ENCODE peak calls at places on chromosome 20, in seven cellular contexts. Q, O, A, V, X, J and H are unnamed samples.

GRCh38 chr20:21184810-21185209 is 58.9 kb downstream of the KIZ start:
- DNase-seq in V (no peak), O (peak), Q (no peak), X (no peak), A (no peak), J (peak), H (no peak)

GRCh38 chr20:32285621-32286334 is 8.3 kb downstream of the KIF3B start:
- DNase-seq in O (peak), A (peak), V (no peak), Q (no peak), X (peak), J (peak), H (no peak)

GRCh38 chr20:9166153-9166780 is 97.4 kb downstream of the PLCB4 start:
- DNase-seq in V (no peak), A (no peak), Q (no peak), J (no peak), X (no peak), O (no peak), H (no peak)

GRCh38 chr20:32655903-32656500 is 17.7 kb downstream of the C20orf203 start:
- DNase-seq in A (no peak), X (no peak), Q (no peak), O (no peak), V (no peak), J (no peak), H (no peak)

GRCh38 chr20:43243672-43244269 is 54.1 kb upstream of the PTPRT start:
- DNase-seq in J (peak), A (no peak), O (no peak), Q (peak), X (no peak), V (no peak), H (no peak)

GRCh38 chr20:58647162-58647813 is 3.8 kb upstream of the STX16 start:
- DNase-seq in A (no peak), V (no peak), X (no peak), J (peak), O (no peak), Q (no peak), H (no peak)

GRCh38 chr20:41347523-41348429 is 7.2 kb downstream of the LPIN3 start:
- DNase-seq in Q (peak), X (no peak), V (no peak), O (no peak), A (no peak), J (no peak), H (no peak)

GRCh38 chr20:45445805-45446562 is 23.6 kb upstream of the WFDC2 start:
- DNase-seq in O (no peak), X (no peak), J (peak), A (peak), V (peak), Q (no peak), H (no peak)

GRCh38 chr20:791056-791455 is 22.8 kb upstream of the SLC52A3 start:
- DNase-seq in J (no peak), V (no peak), O (no peak), Q (no peak), X (no peak), A (no peak), H (no peak)

GRCh38 chr20:37398750-37399621 is 53.0 kb downstream of the SRC start:
- DNase-seq in V (no peak), O (no peak), A (no peak), J (no peak), Q (no peak), X (no peak), H (no peak)

GRCh38 chr20:31632503-31633338 is 5.0 kb upstream of the COX4I2 start:
- DNase-seq in X (no peak), A (no peak), V (no peak), O (no peak), J (no peak), Q (no peak), H (no peak)

GRCh38 chr20:58086763-58087566 is 141.5 kb downstream of the ANKRD60 start:
- DNase-seq in O (peak), J (peak), X (no peak), Q (no peak), A (peak), V (peak), H (peak)

DNA sequence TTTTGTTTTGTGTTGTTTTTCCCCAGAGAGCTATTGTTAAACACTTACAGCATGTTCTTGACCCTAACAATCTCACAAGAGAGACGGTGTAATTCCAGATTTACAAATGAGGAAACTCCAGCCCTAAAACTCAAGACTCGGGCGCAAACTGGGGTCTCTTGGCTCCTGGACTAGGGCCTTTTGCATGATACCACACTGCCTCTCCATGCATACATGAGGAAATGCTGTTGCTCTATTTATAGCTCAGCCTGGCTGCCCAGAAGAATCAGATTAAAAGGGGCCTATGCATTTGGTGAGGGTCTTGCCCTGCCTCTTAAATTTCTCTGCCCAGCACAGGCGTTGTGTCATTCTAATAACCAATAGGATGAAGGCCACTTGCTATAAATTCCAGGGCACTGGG is 30.5 kb upstream of the SNRPB2 start:
- DNase-seq in A (no peak), X (no peak), J (peak), V (no peak), O (no peak), Q (no peak), H (no peak)
- TF ChIP-seq CTCF in A (no peak), X (no peak), J (no peak), V (no peak), O (no peak), Q (no peak), H (no peak)

DNA sequence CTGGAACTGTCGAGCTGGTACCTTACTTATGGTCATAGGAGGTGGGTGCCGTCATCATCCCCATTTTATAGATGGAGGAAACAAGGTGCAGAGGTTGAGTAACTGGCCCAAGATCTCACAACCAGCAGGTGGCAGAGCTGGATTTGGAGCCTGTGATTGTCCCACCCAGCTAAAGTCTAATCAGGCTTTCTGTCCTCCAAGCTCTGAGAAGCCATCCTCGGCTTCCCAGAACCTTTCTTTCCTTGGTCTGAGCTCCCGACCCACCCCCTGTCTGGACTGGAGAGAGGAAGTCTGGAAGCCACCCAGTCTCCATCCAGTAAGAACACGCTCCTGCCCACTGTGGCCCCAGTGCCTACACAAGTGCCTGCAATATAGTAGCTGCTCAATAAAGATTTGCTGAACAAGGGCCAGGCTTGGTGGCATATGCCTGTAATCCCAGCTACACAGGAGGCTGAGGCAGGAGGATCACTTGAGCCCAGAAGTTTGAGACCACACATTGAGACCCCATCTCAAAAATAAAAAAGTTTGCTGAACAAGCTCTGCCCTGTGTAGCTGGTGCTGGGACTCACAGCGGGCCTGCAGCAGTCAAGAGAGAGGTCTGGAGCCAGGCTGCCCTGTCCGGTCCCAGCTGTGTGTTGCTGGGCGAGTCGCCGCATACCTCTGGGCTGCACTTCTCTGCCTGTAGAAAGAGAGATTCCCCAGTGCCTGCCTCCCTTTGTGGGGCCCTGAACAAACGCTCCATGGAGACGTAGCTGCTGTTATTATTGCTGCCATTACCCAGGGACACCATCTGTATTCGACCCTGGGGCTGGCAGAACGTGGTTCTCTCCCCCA is 32.5 kb upstream of the DLGAP4 start:
- DNase-seq in A (peak), Q (no peak), X (no peak), O (peak), J (peak), V (no peak), H (no peak)
- TF ChIP-seq CTCF in A (peak), Q (no peak), X (peak), O (peak), J (peak), V (no peak), H (peak)

DNA sequence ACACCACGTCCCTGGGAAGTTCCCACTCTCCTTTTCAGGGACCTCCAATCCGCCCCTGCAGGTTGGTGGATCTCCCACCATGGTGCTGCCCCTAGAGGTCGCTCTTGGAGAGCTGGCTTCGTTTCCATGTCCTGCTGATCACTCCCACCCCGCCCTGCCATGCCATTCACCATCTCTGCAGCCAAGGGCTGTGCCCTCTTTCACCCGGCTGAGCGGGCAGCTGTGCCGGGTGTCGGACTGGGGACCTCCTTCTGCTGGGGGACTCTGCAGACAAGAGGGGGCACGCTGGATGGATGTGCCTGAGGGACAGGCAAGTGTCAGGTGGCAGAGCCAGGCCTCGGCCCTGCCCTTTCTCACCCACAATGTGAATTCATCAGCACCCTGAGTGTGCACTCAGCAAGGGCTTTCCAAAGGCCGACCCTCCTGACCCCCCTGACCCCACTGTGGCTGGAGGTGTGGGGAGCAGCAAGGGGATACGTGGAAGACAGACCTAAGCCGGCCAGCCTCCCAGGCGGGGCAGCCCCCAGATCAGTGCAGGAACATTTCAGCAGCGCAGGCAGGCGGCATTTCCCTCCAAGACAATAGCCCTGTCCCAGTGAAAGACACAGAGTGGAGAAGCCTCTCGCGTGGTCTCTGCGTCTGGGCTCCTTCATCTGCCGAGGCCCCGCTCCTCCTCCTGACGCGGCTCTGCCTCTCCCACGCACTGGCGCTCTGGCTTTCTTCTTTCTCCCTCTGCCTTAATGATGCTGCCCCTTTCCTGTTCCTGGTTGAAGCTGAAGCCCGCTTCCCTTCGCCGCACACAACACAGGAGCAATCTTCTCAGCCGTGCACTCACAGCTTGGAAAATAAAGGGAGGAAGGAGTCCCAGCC is 347.2 kb downstream of the CDH4 start:
- DNase-seq in A (no peak), V (peak), O (peak), J (peak), Q (peak), X (no peak), H (no peak)
- TF ChIP-seq CTCF in A (no peak), V (peak), O (no peak), J (peak), Q (no peak), X (no peak), H (no peak)

GRCh38 chr20:48406462-48407235 is 421.1 kb downstream of the PREX1 start:
- DNase-seq in Q (no peak), V (no peak), A (no peak), J (peak), X (peak), O (no peak), H (no peak)

GRCh38 chr20:48405909-48406308 is 421.9 kb downstream of the PREX1 start:
- DNase-seq in J (no peak), Q (no peak), O (no peak), V (peak), A (no peak), X (no peak), H (no peak)

GRCh38 chr20:48403362-48403761 is 424.4 kb downstream of the PREX1 start:
- DNase-seq in X (no peak), O (no peak), V (no peak), A (no peak), Q (no peak), J (no peak), H (no peak)

GRCh38 chr20:48407710-48408109 is 420.1 kb downstream of the PREX1 start:
- DNase-seq in J (no peak), X (no peak), A (no peak), O (no peak), Q (no peak), V (no peak), H (no peak)

DNA sequence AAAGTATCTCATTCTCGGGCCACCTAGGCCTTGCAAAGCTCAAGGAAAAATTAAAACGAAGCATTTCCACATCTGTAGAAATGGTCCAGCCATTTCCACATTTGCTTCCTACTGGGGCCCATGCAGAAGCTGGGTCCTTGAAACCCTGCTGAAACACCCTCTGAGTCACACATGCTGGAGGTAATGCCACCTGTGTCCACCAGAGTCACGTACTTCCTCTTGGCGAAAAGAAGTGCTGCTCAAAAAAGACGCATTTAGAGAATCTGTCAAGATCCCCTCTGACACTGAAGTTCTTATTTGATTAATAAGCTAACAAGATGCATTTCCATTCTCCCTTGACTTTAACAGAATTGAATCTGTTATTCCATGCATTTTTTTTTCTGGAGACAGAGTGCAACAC is 423.2 kb downstream of the PREX1 start:
- DNase-seq in A (peak), X (no peak), V (no peak), J (peak), O (no peak), Q (no peak), H (no peak)
- TF ChIP-seq CTCF in A (no peak), X (no peak), V (peak), J (no peak), O (no peak), Q (no peak), H (no peak)

GRCh38 chr20:50415031-50415515 is 95.1 kb upstream of the PTPN1 start:
- DNase-seq in J (no peak), X (no peak), Q (no peak), V (no peak), A (no peak), O (no peak), H (no peak)
- TF ChIP-seq CTCF in J (no peak), X (no peak), Q (no peak), V (no peak), A (no peak), O (no peak), H (no peak)

DNA sequence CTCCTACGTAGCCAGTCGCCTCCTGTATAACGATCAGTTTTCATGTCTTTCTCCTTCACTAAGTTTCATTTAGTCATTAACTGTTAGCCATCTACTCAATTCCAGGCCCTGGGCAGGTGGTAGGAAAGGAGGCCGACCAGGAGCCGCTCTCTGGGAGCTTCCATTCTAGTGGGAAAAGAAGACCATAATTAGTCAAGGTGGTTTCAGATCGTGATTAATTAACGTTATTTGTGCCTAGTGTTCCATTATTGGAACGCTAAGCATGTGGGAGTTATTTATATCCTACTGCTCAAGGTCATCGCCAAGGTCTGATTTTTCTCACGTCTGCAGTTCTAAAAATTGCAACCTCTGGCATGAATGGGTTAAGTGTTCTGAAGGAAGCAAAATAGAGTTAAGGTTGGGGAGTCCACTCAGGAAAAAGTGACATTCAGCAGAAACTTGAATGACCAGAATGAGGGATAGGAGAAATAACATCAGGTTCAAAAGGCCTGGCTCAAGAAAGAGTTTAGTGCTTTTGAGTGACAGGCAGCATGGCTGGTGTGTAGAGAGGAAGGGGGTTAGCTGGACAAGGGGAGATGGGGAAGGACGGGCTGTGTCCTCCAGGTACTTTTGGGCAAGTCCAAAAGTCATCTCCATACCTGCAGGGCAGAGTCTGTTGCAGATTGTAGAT is 812 bp downstream of the SLC9A8 start:
- DNase-seq in J (peak), O (no peak), X (no peak), V (no peak), Q (no peak), A (no peak), H (no peak)
- TF ChIP-seq CTCF in J (no peak), O (no peak), X (no peak), V (no peak), Q (no peak), A (no peak), H (no peak)

GRCh38 chr20:3172933-3173581 is at the start of gene LZTS3:
- DNase-seq in V (peak), Q (peak), X (no peak), J (peak), O (peak), A (peak), H (peak)

GRCh38 chr20:3175270-3175669 is 1.9 kb upstream of the LZTS3 start:
- DNase-seq in V (no peak), A (no peak), Q (no peak), J (no peak), O (no peak), X (no peak), H (no peak)

GRCh38 chr20:3174442-3175263 is 1.3 kb upstream of the LZTS3 start:
- DNase-seq in J (peak), O (peak), X (no peak), A (no peak), V (no peak), Q (no peak), H (peak)

GRCh38 chr20:3172126-3172932 is 1.0 kb downstream of the LZTS3 start:
- DNase-seq in Q (no peak), V (no peak), O (no peak), A (peak), J (no peak), X (no peak), H (no peak)

DNA sequence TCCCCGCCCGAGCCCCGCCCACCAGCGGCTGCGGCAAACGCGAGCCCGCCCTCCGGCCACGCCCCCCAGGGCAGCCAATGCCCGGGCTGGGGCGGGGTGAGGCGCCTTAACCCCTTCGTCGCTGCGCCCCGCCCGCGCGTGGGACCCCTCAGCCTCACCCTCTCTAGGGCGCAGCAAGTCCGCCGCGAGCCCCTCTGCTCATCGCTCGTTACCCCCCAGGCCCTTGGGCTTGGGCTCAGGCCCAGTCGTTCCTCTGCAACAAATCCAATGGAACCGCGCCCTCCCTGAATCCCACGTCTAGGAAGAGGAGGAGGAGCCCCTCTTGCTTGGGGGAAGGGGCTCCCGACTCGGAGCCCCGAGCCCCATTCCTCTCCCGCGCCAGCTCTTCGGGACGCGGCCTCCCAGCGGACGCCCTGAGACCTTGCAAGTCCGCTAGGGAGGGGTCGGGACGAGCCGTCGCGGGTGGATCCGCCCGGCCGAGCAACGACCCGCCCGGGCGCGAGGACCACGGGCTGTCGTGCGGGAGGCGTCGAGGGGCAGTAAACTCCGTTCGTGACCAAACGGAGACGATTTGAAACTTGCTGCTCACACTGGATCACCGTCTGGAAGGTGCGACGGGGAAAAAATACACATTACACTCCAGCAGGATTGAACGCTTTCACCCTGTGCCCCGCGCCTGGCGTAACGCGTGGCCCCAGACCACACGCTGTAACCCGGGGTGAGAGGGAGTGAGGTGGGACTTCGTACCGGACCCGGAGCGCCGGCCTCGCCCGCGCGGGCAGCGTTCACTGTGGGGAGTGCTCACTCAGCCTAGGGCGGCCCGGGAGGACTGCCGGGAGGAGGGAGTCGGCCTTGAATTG is 463 bp upstream of the LZTS3 start:
- DNase-seq in O (peak), A (peak), X (no peak), V (peak), Q (peak), J (peak), H (peak)
- TF ChIP-seq CTCF in O (peak), A (no peak), X (no peak), V (no peak), Q (no peak), J (no peak), H (peak)

DNA sequence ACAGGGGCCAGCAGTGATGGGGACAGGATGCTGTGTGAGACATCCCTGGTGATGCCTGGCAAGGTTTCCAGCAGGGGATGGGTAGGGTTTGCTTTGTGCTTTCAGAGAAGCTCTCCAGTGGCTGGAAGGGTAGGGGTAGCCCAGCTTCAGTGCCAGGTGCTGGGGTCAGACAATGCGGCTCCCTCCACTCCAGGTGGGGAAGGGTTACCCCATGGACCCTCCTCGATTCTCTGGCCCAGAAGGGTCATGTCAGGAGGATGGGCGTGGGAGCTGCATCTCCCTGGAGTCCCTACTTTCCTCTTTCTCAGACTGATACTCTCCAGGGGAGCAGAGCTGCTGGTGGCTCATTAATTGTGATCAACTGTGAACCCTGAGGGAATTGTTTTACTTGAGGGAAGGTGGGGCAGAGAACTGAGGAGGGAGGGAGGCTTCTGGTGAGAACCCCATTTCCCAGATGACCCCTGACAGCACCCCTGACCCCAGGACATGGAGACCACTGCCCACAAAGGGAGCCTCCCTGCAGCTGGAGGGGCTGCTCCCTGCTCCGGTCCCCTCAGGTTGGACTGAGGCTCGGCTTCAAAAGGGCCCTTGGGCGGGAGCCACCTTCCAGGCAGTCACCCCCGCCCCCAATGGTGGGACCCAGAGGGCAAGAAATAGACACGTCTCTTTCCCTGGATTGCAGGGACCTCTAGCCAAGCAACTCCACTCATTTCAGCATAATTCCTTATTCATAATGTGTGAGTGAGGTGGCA is 100.9 kb upstream of the BHLHE23 start:
- DNase-seq in A (no peak), X (no peak), O (no peak), J (no peak), Q (no peak), V (no peak), H (no peak)
- TF ChIP-seq CTCF in A (no peak), X (no peak), O (no peak), J (no peak), Q (no peak), V (no peak), H (no peak)